ENCODE peak calls at places on chromosomes 13 and 19, in six cellular contexts. Y is psoas muscle, R is AG04450, F is osteoblast, J is endodermal cell, D is left ventricle myocardium inferior. V is an unnamed sample.

GRCh38 chr19:1942078-1942933 is 1.3 kb downstream of the CSNK1G2 start:
- DNase-seq in Y (peak), R (no peak), F (peak), J (peak), D (peak), V (peak)

GRCh38 chr19:42189133-42189532 is 28.3 kb downstream of the DEDD2 start:
- DNase-seq in Y (no peak), R (no peak), F (peak), J (no peak), D (no peak), V (no peak)

GRCh38 chr13:69704311-69704710 is 403.3 kb upstream of the ATXN8OS start:
- DNase-seq in Y (no peak), R (no peak), F (no peak), J (no peak), D (no peak), V (no peak)

GRCh38 chr13:31964168-31964567 is 67.4 kb upstream of the FRY start:
- DNase-seq in Y (no peak), R (no peak), F (no peak), J (no peak), D (no peak), V (no peak)

GRCh38 chr19:30448386-30449130 is 76.4 kb downstream of the ZNF536 start:
- DNase-seq in Y (no peak), R (no peak), F (no peak), J (no peak), D (no peak), V (no peak)

GRCh38 chr19:44581288-44581687 is 32.1 kb upstream of the IGSF23 start:
- DNase-seq in Y (no peak), R (no peak), F (no peak), J (peak), D (no peak), V (no peak)

GRCh38 chr13:100491164-100491847 is 97.3 kb downstream of the GGACT start:
- DNase-seq in Y (peak), R (no peak), F (no peak), J (no peak), D (peak), V (no peak)

GRCh38 chr13:98450012-98450411 is 126.9 kb downstream of the STK24 start:
- DNase-seq in Y (no peak), R (no peak), F (peak), J (no peak), D (no peak), V (no peak)

GRCh38 chr13:52804202-52804641 is 44.2 kb downstream of the PCDH8 start:
- DNase-seq in Y (no peak), R (no peak), F (no peak), J (no peak), D (no peak), V (no peak)

GRCh38 chr13:39209731-39210633 is 171.7 kb downstream of the NHLRC3 start:
- DNase-seq in Y (no peak), R (no peak), F (no peak), J (no peak), D (no peak), V (no peak)
- H3K27ac ChIP-seq in Y (no peak), R (no peak), F (peak), J (no peak), D (peak), V (no peak)

GRCh38 chr19:19406878-19407639 is 1.6 kb downstream of the GATAD2A start:
- DNase-seq in Y (no peak), R (no peak), F (no peak), J (no peak), D (no peak), V (no peak)
- TF ChIP-seq CTCF in Y (peak), R (peak), F (peak), J (peak), D (peak), V (peak)

DNA sequence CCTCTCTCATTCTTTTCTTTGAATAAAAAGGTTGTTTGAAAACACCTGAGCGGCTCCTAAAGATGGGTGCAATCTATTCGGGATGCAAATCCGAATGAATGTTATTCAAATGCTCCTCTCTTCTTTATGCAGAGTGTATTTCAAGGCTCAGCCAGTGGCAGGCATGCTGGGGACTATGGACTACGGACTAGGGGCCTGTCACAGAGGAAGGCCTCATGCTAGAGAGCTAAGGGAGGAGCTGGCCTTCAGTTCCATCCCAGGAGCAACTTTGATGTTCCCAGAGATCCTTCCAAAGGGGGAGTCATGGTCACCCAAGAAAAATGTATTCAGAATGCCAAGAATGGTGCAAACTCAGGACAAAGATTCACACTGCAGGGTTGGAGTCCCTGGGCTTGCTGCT is 9.3 kb downstream of the ALOX5AP start:
- DNase-seq in Y (no peak), R (no peak), F (no peak), J (no peak), D (no peak), V (no peak)
- H3K27ac ChIP-seq in Y (no peak), R (no peak), F (no peak), J (no peak), D (no peak), V (peak)

GRCh38 chr13:96223231-96223630 is 133.3 kb downstream of the HS6ST3 start:
- DNase-seq in Y (peak), R (no peak), F (no peak), J (no peak), D (peak), V (no peak)
- TF ChIP-seq CTCF in Y (no peak), R (no peak), F (no peak), J (no peak), D (no peak), V (no peak)

V was measured in RWPE1.